ENCODE peak calls at places on chromosomes 7 and 10, in seven cellular contexts. B is vagina; F is CD8-positive, alpha-beta memory T cell; P is tibial nerve; H is WERI-Rb-1; E is left ventricle myocardium inferior; Y is tibial artery. C is an unnamed sample.
A peak's percentile ranks its signal among the peaks of the same experiment; 100 is the strongest.

GRCh38 chr7:40882071-40882658 is 747.4 kb downstream of the SUGCT start:
- DNase-seq in B (no peak), F (no peak), P (no peak), H (no peak), E (no peak), Y (no peak), C (no peak)

GRCh38 chr10:31728698-31729224 is 199.9 kb downstream of the ARHGAP12 start:
- DNase-seq in B (no peak), F (no peak), P (no peak), H (no peak), E (no peak), Y (no peak), C (no peak)

GRCh38 chr10:33273295-33274002 is 61.0 kb downstream of the NRP1 start:
- DNase-seq in B (no peak), F (no peak), P (peak; percentile 66), H (no peak), E (peak; percentile 88), Y (peak; percentile 86), C (peak; percentile 100)

GRCh38 chr10:109934958-109935793 is 11.9 kb upstream of the XPNPEP1 start:
- DNase-seq in B (no peak), F (no peak), P (peak; percentile 28), H (peak; percentile 56), E (no peak), Y (no peak), C (peak; percentile 68)

GRCh38 chr7:136617176-136617575 is 251.3 kb upstream of the CHRM2 start:
- DNase-seq in B (no peak), F (no peak), P (no peak), H (no peak), E (no peak), Y (no peak), C (no peak)

GRCh38 chr10:55374917-55375316 is 573.9 kb upstream of the PCDH15 start:
- DNase-seq in B (no peak), F (no peak), P (no peak), H (no peak), E (no peak), Y (no peak), C (peak; percentile 14)

GRCh38 chr10:104559935-104560334 is 81.2 kb upstream of the SORCS3 start:
- DNase-seq in B (peak; percentile 40), F (no peak), P (no peak), H (no peak), E (no peak), Y (no peak), C (no peak)

GRCh38 chr10:49534670-49535381 is 4.1 kb downstream of the ERCC6 start:
- DNase-seq in B (no peak), F (no peak), P (no peak), H (no peak), E (no peak), Y (no peak), C (peak; percentile 76)

GRCh38 chr10:114258274-114258840 is 19.3 kb downstream of the VWA2 start:
- DNase-seq in B (no peak), F (no peak), P (no peak), H (no peak), E (no peak), Y (no peak), C (no peak)

GRCh38 chr7:5435291-5436002 is 11.8 kb upstream of the TNRC18 start:
- DNase-seq in B (no peak), F (no peak), P (no peak), H (no peak), E (no peak), Y (no peak), C (no peak)

GRCh38 chr7:47405286-47405904 is 176.5 kb downstream of the TNS3 start:
- DNase-seq in B (no peak), F (no peak), P (no peak), H (no peak), E (no peak), Y (no peak), C (no peak)

GRCh38 chr10:5424751-5425150 is 12.4 kb downstream of the NET1 start:
- DNase-seq in B (no peak), F (no peak), P (no peak), H (no peak), E (no peak), Y (no peak), C (no peak)

GRCh38 chr10:28838908-28839307 is 161.6 kb downstream of the BAMBI start:
- DNase-seq in B (no peak), F (no peak), P (no peak), H (no peak), E (no peak), Y (no peak), C (no peak)

GRCh38 chr10:77578583-77579227 is 58.9 kb downstream of the KCNMA1 start:
- DNase-seq in B (no peak), F (no peak), P (no peak), H (no peak), E (no peak), Y (no peak), C (peak; percentile 15)

GRCh38 chr7:106329408-106329807 is 44.6 kb upstream of the NAMPT start:
- DNase-seq in B (no peak), F (no peak), P (no peak), H (no peak), E (no peak), Y (no peak), C (no peak)

GRCh38 chr10:15405319-15405718 is 34.2 kb upstream of the FAM171A1 start:
- DNase-seq in B (no peak), F (no peak), P (no peak), H (no peak), E (no peak), Y (no peak), C (no peak)

GRCh38 chr10:86752311-86752710 is 4.1 kb upstream of the BMPR1A start:
- DNase-seq in B (no peak), F (no peak), P (no peak), H (no peak), E (no peak), Y (no peak), C (no peak)

GRCh38 chr10:28842321-28842720 is 165.0 kb downstream of the BAMBI start:
- DNase-seq in B (no peak), F (no peak), P (no peak), H (no peak), E (no peak), Y (no peak), C (peak; percentile 75)

GRCh38 chr7:100588438-100588837 is 2.3 kb downstream of the FBXO24 start:
- DNase-seq in B (no peak), F (no peak), P (no peak), H (no peak), E (no peak), Y (no peak), C (peak; percentile 29)

GRCh38 chr7:26898917-26899316 is 34.5 kb upstream of the SKAP2 start:
- DNase-seq in B (no peak), F (no peak), P (no peak), H (no peak), E (no peak), Y (peak; percentile 26), C (peak; percentile 63)

GRCh38 chr7:101564778-101565211 is 64.3 kb downstream of the MYL10 start:
- DNase-seq in B (peak; percentile 49), F (no peak), P (no peak), H (peak; percentile 30), E (no peak), Y (no peak), C (no peak)

GRCh38 chr7:27151341-27151944 is 940 bp downstream of the HOXA3 start:
- DNase-seq in B (no peak), F (no peak), P (no peak), H (no peak), E (peak; percentile 12), Y (no peak), C (no peak)

GRCh38 chr10:124351481-124352220 is 67.1 kb downstream of the OAT start:
- DNase-seq in B (no peak), F (no peak), P (no peak), H (no peak), E (peak; percentile 64), Y (peak; percentile 12), C (no peak)

GRCh38 chr10:123621910-123622309 is 44.2 kb upstream of the GPR26 start:
- DNase-seq in B (no peak), F (no peak), P (no peak), H (no peak), E (no peak), Y (no peak), C (peak; percentile 79)

GRCh38 chr7:100865971-100866720 is 1.0 kb upstream of the TRIP6 start:
- DNase-seq in B (no peak), F (no peak), P (peak; percentile 69), H (no peak), E (peak; percentile 81), Y (peak; percentile 79), C (peak; percentile 76)

GRCh38 chr10:103238506-103239252 is 7.0 kb upstream of the RPEL1 start:
- DNase-seq in B (no peak), F (no peak), P (peak; percentile 29), H (peak; percentile 48), E (no peak), Y (peak; percentile 32), C (peak; percentile 74)

GRCh38 chr7:2145835-2146580 is 86.7 kb downstream of the MAD1L1 start:
- DNase-seq in B (no peak), F (no peak), P (no peak), H (no peak), E (no peak), Y (no peak), C (no peak)

GRCh38 chr7:2144926-2145325 is 87.8 kb downstream of the MAD1L1 start:
- DNase-seq in B (no peak), F (no peak), P (no peak), H (no peak), E (no peak), Y (no peak), C (no peak)

GRCh38 chr7:2148189-2148588 is 84.6 kb downstream of the MAD1L1 start:
- DNase-seq in B (no peak), F (no peak), P (no peak), H (no peak), E (no peak), Y (no peak), C (no peak)

GRCh38 chr7:2148814-2149213 is 83.9 kb downstream of the MAD1L1 start:
- DNase-seq in B (no peak), F (no peak), P (no peak), H (no peak), E (no peak), Y (no peak), C (no peak)

GRCh38 chr7:2146676-2147472 is 85.9 kb downstream of the MAD1L1 start:
- DNase-seq in B (no peak), F (no peak), P (no peak), H (no peak), E (no peak), Y (no peak), C (no peak)
- H3K4me3 ChIP-seq in B (no peak overlapping the region), F (no peak overlapping the region), P (no peak overlapping the region), H (no peak overlapping the region), E (no peak overlapping the region), Y (no peak overlapping the region), C (no peak overlapping the region)

GRCh38 chr10:113027230-113027573 is 77.2 kb downstream of the TCF7L2 start:
- DNase-seq in B (no peak), F (no peak), P (no peak), H (no peak), E (no peak), Y (no peak), C (no peak)
- H3K4me3 ChIP-seq in B (no peak overlapping the region), F (no peak overlapping the region), P (no peak overlapping the region), H (no peak overlapping the region), E (no peak overlapping the region), Y (no peak overlapping the region), C (no peak overlapping the region)

GRCh38 chr7:134648456-134648855 is 1.8 kb downstream of the BPGM start:
- DNase-seq in B (no peak), F (no peak), P (no peak), H (no peak), E (no peak), Y (no peak), C (no peak)
- H3K4me3 ChIP-seq in B (no peak overlapping the region), F (no peak overlapping the region), P (no peak overlapping the region), H (no peak overlapping the region), E (no peak overlapping the region), Y (no peak overlapping the region), C (no peak overlapping the region)

GRCh38 chr10:71214641-71215160 is 2.3 kb downstream of the UNC5B start:
- DNase-seq in B (no peak), F (no peak), P (no peak), H (no peak), E (no peak), Y (no peak), C (no peak)
- H3K4me3 ChIP-seq in B (peak overlapping the region; percentile 77), F (no peak overlapping the region), P (no peak overlapping the region), H (no peak overlapping the region), E (peak overlapping the region; percentile 74), Y (no peak overlapping the region), C (peak overlapping the region; percentile 74)